ENCODE peak calls at places on chromosomes 3 and 15, in seven cellular contexts. P is B cell; T is heart right ventricle; Z is stimulated activated effector memory CD8-positive, alpha-beta T cell treated with anti-CD3 and anti-CD28 coated beads, Interleukin-12 subunit alpha, Interleukin-12 subunit beta, amount 100 ng/mL, for 72 hours; U is HTR-8/SVneo; B is A172; O is BJ. X is an unnamed sample.

GRCh38 chr3:150223568-150223967 is 184.5 kb upstream of the TSC22D2 start:
- DNase-seq in T (no peak), B (no peak), P (no peak), Z (no peak), O (no peak), U (no peak), X (no peak)

GRCh38 chr15:39770748-39771689 is 11.6 kb downstream of the FSIP1 start:
- DNase-seq in B (peak), Z (no peak), P (no peak), O (peak), U (peak), T (no peak), X (no peak)

GRCh38 chr3:181782306-181782924 is 70.7 kb downstream of the SOX2 start:
- DNase-seq in B (peak), U (peak), Z (no peak), P (no peak), O (no peak), T (no peak), X (peak)

GRCh38 chr3:67605377-67605776 is 49.0 kb downstream of the SUCLG2 start:
- DNase-seq in U (peak), P (no peak), O (peak), Z (no peak), B (peak), T (no peak), X (no peak)

GRCh38 chr3:95613993-95614392 is 1200.4 kb upstream of the EPHA6 start:
- DNase-seq in O (no peak), B (no peak), U (peak), P (no peak), T (no peak), Z (no peak), X (no peak)

GRCh38 chr3:52522651-52523251 is 10.9 kb downstream of the NT5DC2 start:
- DNase-seq in U (no peak), Z (no peak), T (no peak), P (peak), O (no peak), B (no peak), X (no peak)

GRCh38 chr3:59101091-59101738 is 51.4 kb upstream of the CFAP20DC start:
- DNase-seq in O (no peak), Z (no peak), B (peak), U (no peak), P (no peak), T (no peak), X (no peak)

GRCh38 chr15:67018026-67018425 is 47.4 kb upstream of the SMAD3 start:
- DNase-seq in O (no peak), U (no peak), P (no peak), B (no peak), Z (no peak), T (no peak), X (no peak)

GRCh38 chr15:74438206-74438605 is 4.4 kb upstream of the SEMA7A start:
- DNase-seq in O (no peak), B (no peak), Z (no peak), U (no peak), P (no peak), T (no peak), X (no peak)

GRCh38 chr3:32045091-32045964 is 61.1 kb upstream of the GPD1L start:
- DNase-seq in Z (no peak), P (no peak), O (no peak), B (peak), T (peak), U (peak), X (peak)

GRCh38 chr15:37586976-37587375 is 347.5 kb upstream of the TMCO5A start:
- DNase-seq in O (no peak), T (no peak), Z (no peak), U (no peak), B (no peak), P (no peak), X (no peak)

X was measured in NCI-H460.